ENCODE peak calls at places on chromosomes 13 and 19, in six cellular contexts. Z, O, C, U, F and D are unnamed samples.

GRCh38 chr19:41927810-41928192 is 448 bp downstream of the ERFL start:
- DNase-seq in C (no peak), Z (no peak), U (no peak), O (no peak), F (no peak), D (no peak)

GRCh38 chr19:55369651-55370304 is 485 bp downstream of the IL11 start:
- DNase-seq in F (no peak), Z (no peak), U (peak), O (peak), C (peak), D (no peak)

GRCh38 chr19:35295792-35296462 is 4.0 kb downstream of the MAG start:
- DNase-seq in F (no peak), Z (peak), U (no peak), O (no peak), C (no peak), D (no peak)

GRCh38 chr19:55278391-55279135 is 1.3 kb downstream of the HSPBP1 start:
- DNase-seq in Z (no peak), C (no peak), F (no peak), O (no peak), U (no peak), D (no peak)

GRCh38 chr13:89380101-89380500 is 1708.9 kb downstream of the SLITRK5 start:
- DNase-seq in Z (no peak), U (no peak), F (no peak), O (peak), C (no peak), D (no peak)

GRCh38 chr19:6062961-6063575 is 47.2 kb downstream of the RFX2 start:
- DNase-seq in F (no peak), O (no peak), C (no peak), U (no peak), Z (no peak), D (peak)

GRCh38 chr13:58018865-58019264 is 387.3 kb downstream of the PCDH17 start:
- DNase-seq in U (no peak), F (no peak), O (no peak), Z (no peak), C (no peak), D (no peak)

GRCh38 chr19:33866696-33867095 is 70.0 kb downstream of the KCTD15 start:
- DNase-seq in C (no peak), Z (no peak), F (no peak), O (no peak), U (no peak), D (no peak)

GRCh38 chr13:19596960-19597361 is 35.6 kb upstream of the TPTE2 start:
- DNase-seq in U (peak), F (no peak), Z (no peak), O (peak), C (no peak), D (no peak)

GRCh38 chr19:13796301-13797057 is 1.2 kb downstream of the ZSWIM4 start:
- DNase-seq in F (no peak), Z (no peak), O (peak), C (no peak), U (peak), D (peak)

GRCh38 chr13:98785968-98786367 is 33.5 kb upstream of the SLC15A1 start:
- DNase-seq in Z (no peak), C (no peak), U (no peak), F (no peak), O (no peak), D (no peak)

GRCh38 chr13:75919660-75920199 is 283.6 kb downstream of the LMO7 start:
- DNase-seq in Z (no peak), U (no peak), F (no peak), C (no peak), O (no peak), D (no peak)

GRCh38 chr13:100980171-100980570 is 305.6 kb upstream of the TMTC4 start:
- DNase-seq in F (no peak), Z (no peak), O (no peak), U (no peak), C (no peak), D (no peak)

GRCh38 chr13:82432949-82433348 is 1449.3 kb downstream of the SLITRK1 start:
- DNase-seq in O (no peak), Z (no peak), C (no peak), F (no peak), U (no peak), D (no peak)

GRCh38 chr19:33257828-33258227 is 32.2 kb upstream of the SLC7A10 start:
- DNase-seq in U (no peak), Z (no peak), C (no peak), O (no peak), F (no peak), D (no peak)

GRCh38 chr19:31541396-31541795 is 192.2 kb upstream of the TSHZ3 start:
- DNase-seq in Z (no peak), U (no peak), F (no peak), O (no peak), C (no peak), D (no peak)

GRCh38 chr13:47372742-47373141 is 475.9 kb upstream of the HTR2A start:
- DNase-seq in Z (no peak), F (no peak), O (no peak), U (peak), C (no peak), D (no peak)

GRCh38 chr13:113959198-113959597 is 14.7 kb downstream of the C13orf46 start:
- DNase-seq in U (no peak), O (no peak), F (no peak), Z (no peak), C (no peak), D (no peak)

GRCh38 chr19:49696115-49696514 is 5.2 kb downstream of the CPT1C start:
- DNase-seq in F (no peak), Z (no peak), O (no peak), C (no peak), U (no peak), D (no peak)

GRCh38 chr13:98755116-98755515 is 2.6 kb upstream of the SLC15A1 start:
- DNase-seq in C (no peak), U (no peak), O (no peak), F (no peak), Z (no peak), D (no peak)

GRCh38 chr19:45967246-45967645 is 6.4 kb downstream of the NOVA2 start:
- DNase-seq in C (no peak), F (no peak), Z (no peak), O (no peak), U (no peak), D (no peak)

GRCh38 chr13:34391071-34391470 is 551.0 kb upstream of the NBEA start:
- DNase-seq in Z (no peak), O (no peak), U (peak), F (no peak), C (no peak), D (no peak)

GRCh38 chr13:76890036-76890435 is 3.8 kb upstream of the KCTD12 start:
- DNase-seq in Z (no peak), O (no peak), U (peak), F (no peak), C (no peak), D (no peak)

GRCh38 chr13:67351114-67351513 is 121.0 kb upstream of the PCDH9 start:
- DNase-seq in U (no peak), O (no peak), F (no peak), Z (no peak), C (no peak), D (no peak)

GRCh38 chr19:34405892-34406660 is 1.9 kb downstream of the PDCD2L start:
- DNase-seq in O (no peak), Z (no peak), F (no peak), C (no peak), U (no peak), D (no peak)

GRCh38 chr13:49681837-49682236 is 9.4 kb downstream of the EBPL start:
- DNase-seq in Z (no peak), C (no peak), U (peak), O (no peak), F (no peak), D (no peak)

GRCh38 chr13:113623491-113624234 is 34.3 kb downstream of the ATP4B start:
- DNase-seq in C (peak), Z (no peak), F (no peak), O (no peak), U (no peak), D (no peak)

GRCh38 chr19:13978721-13979191 is 26.4 kb downstream of the DCAF15 start:
- DNase-seq in U (no peak), O (no peak), C (peak), Z (peak), F (no peak), D (no peak)

GRCh38 chr13:32659736-32660135 is 73.5 kb downstream of the PDS5B start:
- DNase-seq in C (no peak), U (peak), O (no peak), F (no peak), Z (no peak), D (no peak)

GRCh38 chr19:10863107-10863700 is 8.1 kb upstream of the CARM1 start:
- DNase-seq in O (peak), Z (no peak), U (peak), C (no peak), F (no peak), D (no peak)

GRCh38 chr19:28652790-28653189 is 560.2 kb downstream of the UQCRFS1 start:
- DNase-seq in Z (no peak), O (no peak), F (no peak), U (no peak), C (no peak), D (no peak)

GRCh38 chr19:3061214-3062161 is 807 bp downstream of the TLE5 start:
- DNase-seq in O (peak), F (no peak), Z (peak), C (no peak), U (no peak), D (no peak)

GRCh38 chr13:84470528-84470927 is 588.3 kb upstream of the SLITRK1 start:
- DNase-seq in F (no peak), U (no peak), Z (no peak), O (no peak), C (no peak), D (no peak)

GRCh38 chr13:28492527-28493367 is 2.2 kb downstream of the FLT1 start:
- DNase-seq in Z (no peak), F (no peak), O (peak), C (no peak), U (no peak), D (no peak)

GRCh38 chr19:58538257-58539168 is 5.4 kb upstream of the TRIM28 start:
- DNase-seq in F (peak), C (peak), O (no peak), Z (no peak), U (no peak), D (no peak)

DNA sequence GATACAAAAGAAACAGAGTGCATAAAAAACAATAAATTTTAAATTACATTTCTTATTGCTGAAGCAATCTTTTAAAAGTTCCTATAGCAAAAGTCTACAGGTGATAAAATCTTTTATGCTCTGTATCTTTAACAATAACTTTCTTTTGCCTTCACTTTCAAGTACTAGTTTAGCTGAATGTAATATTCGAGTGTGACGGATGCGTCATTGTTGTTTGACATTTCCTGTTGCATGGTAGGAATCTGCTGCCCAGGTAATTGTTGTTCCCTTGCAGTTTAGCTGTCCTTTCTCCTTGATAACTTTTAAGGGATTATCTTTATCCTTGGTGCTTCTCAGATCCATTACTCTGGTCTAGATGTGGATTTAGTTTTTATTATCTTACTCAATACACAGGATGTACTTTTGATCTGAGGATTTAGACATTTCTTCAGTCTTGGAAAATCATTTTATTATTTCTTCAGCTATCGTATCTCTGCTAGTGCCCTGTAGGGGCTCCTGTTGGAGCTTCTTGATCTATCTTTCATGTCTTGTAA is 2.1 kb upstream of the CPB2 start:
- DNase-seq in O (no peak), U (no peak), Z (no peak), C (no peak), F (no peak), D (no peak)
- TF ChIP-seq CTCF in O (no peak), U (no peak), Z (no peak), C (no peak), F (no peak), D (no peak)

DNA sequence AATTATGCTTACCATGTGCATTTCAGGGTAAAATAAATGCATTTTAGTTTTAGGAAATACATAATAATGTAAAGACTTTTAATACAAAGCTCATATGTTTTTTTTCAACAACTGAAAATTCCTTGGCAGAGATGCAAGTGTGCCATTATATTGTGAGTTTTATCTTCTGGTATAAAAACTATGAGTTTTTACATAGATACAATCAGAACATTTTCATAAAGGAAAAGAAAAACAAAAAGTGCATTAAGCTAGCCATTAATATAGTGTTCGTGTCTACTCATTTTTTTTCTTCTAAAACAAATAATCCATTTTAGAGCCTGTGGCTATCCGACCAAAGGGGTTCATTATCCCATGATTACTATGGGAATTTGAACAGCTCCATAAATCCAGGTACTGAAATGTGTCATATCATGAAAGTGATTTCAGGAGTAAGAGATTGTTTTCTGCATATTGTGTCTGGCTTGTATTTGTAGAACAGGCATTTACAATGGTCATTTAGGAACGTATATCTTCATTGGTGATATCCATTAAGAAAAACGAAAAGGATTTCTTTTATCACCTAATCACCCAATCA is 236.9 kb upstream of the SLC10A2 start:
- DNase-seq in U (no peak), Z (no peak), C (no peak), O (no peak), F (no peak), D (no peak)
- TF ChIP-seq CTCF in U (no peak), Z (no peak), C (no peak), O (no peak), F (no peak), D (no peak)

GRCh38 chr13:94342436-94343242 is 136.8 kb downstream of the DCT start:
- DNase-seq in Z (no peak), F (no peak), O (no peak), C (no peak), U (no peak), D (no peak)

GRCh38 chr13:94343243-94343585 is 136.3 kb downstream of the DCT start:
- DNase-seq in Z (no peak), F (no peak), U (peak), C (no peak), O (no peak), D (no peak)

GRCh38 chr13:94345374-94346195 is 133.9 kb downstream of the DCT start:
- DNase-seq in C (no peak), O (peak), F (no peak), Z (no peak), U (peak), D (no peak)

GRCh38 chr13:94346261-94347019 is 133.0 kb downstream of the DCT start:
- DNase-seq in Z (no peak), C (no peak), F (no peak), O (no peak), U (no peak), D (no peak)

GRCh38 chr13:94344126-94344863 is 135.2 kb downstream of the DCT start:
- DNase-seq in U (no peak), F (no peak), O (no peak), C (no peak), Z (no peak), D (no peak)
- TF ChIP-seq CTCF in U (no peak), F (no peak), O (no peak), C (no peak), Z (no peak), D (no peak)

GRCh38 chr19:51107406-51108065 is 673 bp downstream of the CTU1 start:
- DNase-seq in U (no peak), F (no peak), C (no peak), O (no peak), Z (no peak), D (peak)
- TF ChIP-seq CTCF in U (no peak), F (no peak), C (peak), O (no peak), Z (no peak), D (no peak)

DNA sequence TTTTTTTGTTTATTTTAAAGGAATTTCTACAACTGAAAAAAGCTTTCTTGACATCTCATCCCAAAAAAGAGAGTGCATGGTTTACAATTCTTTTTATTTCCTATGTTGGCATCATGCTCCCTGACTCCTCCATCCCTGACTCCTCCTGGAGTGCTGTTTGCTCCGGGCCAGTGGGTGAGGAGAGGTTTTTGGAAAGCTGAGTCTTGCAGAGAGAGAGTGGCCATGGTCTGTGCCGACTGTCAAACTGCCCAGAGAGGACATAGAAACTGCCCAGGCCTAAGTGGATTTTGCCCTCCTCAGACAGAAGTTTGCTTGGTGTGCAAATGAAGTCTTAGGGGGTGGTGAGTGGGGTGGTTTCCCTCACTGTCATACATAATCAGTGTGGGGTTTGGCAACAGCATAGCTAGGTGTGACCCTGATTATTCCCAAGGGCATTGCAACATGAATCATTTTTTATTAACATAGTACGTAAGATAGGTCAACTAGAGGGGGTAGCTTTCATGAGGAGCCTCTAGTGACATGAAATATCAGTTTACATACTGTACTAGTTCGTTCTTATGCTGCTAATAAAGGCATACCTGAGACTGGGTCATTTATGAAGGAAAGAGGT is 179.8 kb upstream of the UBL3 start:
- DNase-seq in U (no peak), Z (no peak), O (no peak), C (no peak), F (no peak), D (no peak)
- TF ChIP-seq CTCF in U (no peak), Z (no peak), O (no peak), C (no peak), F (no peak), D (no peak)